ENCODE peak calls at places on chromosome 4, in eight cellular contexts. Y is kidney epithelial cell; F is stomach; O is BJ; G is fibroblast of the aortic adventitia; V is cardiac fibroblast; C is CD4-positive, alpha-beta memory T cell; S is CD8-positive, alpha-beta T cell. Z is an unnamed sample.

GRCh38 chr4:185744127-185744865 is 67.7 kb downstream of the SORBS2 start:
- DNase-seq in Y (no peak), F (no peak), O (no peak), G (no peak), V (no peak), C (no peak), S (no peak), Z (no peak)

GRCh38 chr4:152983774-152984411 is 47.8 kb downstream of the FHDC1 start:
- DNase-seq in Y (peak), F (no peak), O (no peak), G (peak), V (peak), C (no peak), S (no peak), Z (no peak)

GRCh38 chr4:126718161-126718560 is 914.6 kb upstream of the INTU start:
- DNase-seq in Y (no peak), F (no peak), O (peak), G (peak), V (peak), C (no peak), S (no peak), Z (no peak)

GRCh38 chr4:3037957-3038451 is 36.3 kb downstream of the HTT-AS start:
- DNase-seq in Y (no peak), F (no peak), O (no peak), G (peak), V (no peak), C (no peak), S (no peak), Z (peak)

GRCh38 chr4:88457307-88458090 is 580 bp downstream of the HERC5 start:
- DNase-seq in Y (no peak), F (peak), O (no peak), G (no peak), V (peak), C (no peak), S (peak), Z (peak)

GRCh38 chr4:139099366-139099982 is 77.5 kb downstream of the ELF2 start:
- DNase-seq in Y (peak), F (peak), O (no peak), G (peak), V (peak), C (peak), S (peak), Z (peak)

GRCh38 chr4:34733185-34733916 is 1511.0 kb downstream of the ARAP2 start:
- DNase-seq in Y (no peak), F (no peak), O (no peak), G (no peak), V (no peak), C (no peak), S (no peak), Z (peak)

GRCh38 chr4:85774000-85774399 is 299.1 kb downstream of the ARHGAP24 start:
- DNase-seq in Y (no peak), F (no peak), O (no peak), G (no peak), V (no peak), C (no peak), S (no peak), Z (no peak)

GRCh38 chr4:4424499-4425115 is 37.7 kb downstream of the NSG1 start:
- DNase-seq in Y (no peak), F (no peak), O (no peak), G (no peak), V (no peak), C (no peak), S (no peak), Z (no peak)

GRCh38 chr4:185541251-185541671 is 6.0 kb upstream of the PDLIM3 start:
- DNase-seq in Y (no peak), F (no peak), O (no peak), G (peak), V (peak), C (no peak), S (no peak), Z (peak)

GRCh38 chr4:28973591-28974350 is 1746.4 kb upstream of the PCDH7 start:
- DNase-seq in Y (no peak), F (no peak), O (no peak), G (peak), V (peak), C (no peak), S (no peak), Z (peak)

GRCh38 chr4:26590639-26591038 is 6.8 kb downstream of the TBC1D19 start:
- DNase-seq in Y (peak), F (no peak), O (no peak), G (no peak), V (peak), C (no peak), S (no peak), Z (no peak)

GRCh38 chr4:15779336-15779735 is 1.2 kb downstream of the CD38 start:
- DNase-seq in Y (peak), F (no peak), O (peak), G (peak), V (peak), C (no peak), S (no peak), Z (no peak)

GRCh38 chr4:184000457-184001395 is 95.6 kb downstream of the STOX2 start:
- DNase-seq in Y (no peak), F (no peak), O (no peak), G (no peak), V (no peak), C (no peak), S (no peak), Z (no peak)

GRCh38 chr4:172245493-172245892 is 432.3 kb downstream of the GALNTL6 start:
- DNase-seq in Y (no peak), F (no peak), O (no peak), G (no peak), V (no peak), C (no peak), S (no peak), Z (no peak)

GRCh38 chr4:26885912-26886274 is 25.3 kb downstream of the STIM2 start:
- DNase-seq in Y (no peak), F (no peak), O (no peak), G (no peak), V (no peak), C (peak), S (no peak), Z (no peak)

GRCh38 chr4:120824905-120825304 is 97.6 kb downstream of the PRDM5 start:
- DNase-seq in Y (no peak), F (no peak), O (no peak), G (no peak), V (no peak), C (no peak), S (no peak), Z (no peak)

GRCh38 chr4:95838192-95838591 is 1.7 kb upstream of the PDHA2 start:
- DNase-seq in Y (no peak), F (no peak), O (no peak), G (no peak), V (no peak), C (no peak), S (no peak), Z (no peak)

GRCh38 chr4:87926554-87927098 is 48.9 kb upstream of the SPP1 start:
- DNase-seq in Y (no peak), F (no peak), O (no peak), G (no peak), V (no peak), C (no peak), S (no peak), Z (no peak)

GRCh38 chr4:8188085-8188484 is 11.0 kb upstream of the SH3TC1 start:
- DNase-seq in Y (no peak), F (no peak), O (no peak), G (no peak), V (peak), C (no peak), S (no peak), Z (no peak)

GRCh38 chr4:122617597-122618593 is 3.0 kb downstream of the IL21 start:
- DNase-seq in Y (no peak), F (no peak), O (no peak), G (peak), V (peak), C (no peak), S (no peak), Z (no peak)

GRCh38 chr4:183832776-183833450 is 72.2 kb upstream of the STOX2 start:
- DNase-seq in Y (no peak), F (no peak), O (no peak), G (no peak), V (no peak), C (no peak), S (no peak), Z (no peak)

GRCh38 chr4:1731180-1731579 is 9.9 kb downstream of the TACC3 start:
- DNase-seq in Y (peak), F (no peak), O (no peak), G (no peak), V (peak), C (no peak), S (no peak), Z (no peak)

GRCh38 chr4:4362991-4363697 is 23.8 kb upstream of the NSG1 start:
- DNase-seq in Y (no peak), F (no peak), O (no peak), G (no peak), V (no peak), C (no peak), S (no peak), Z (no peak)

GRCh38 chr4:3436798-3437581 is 4.8 kb upstream of the HGFAC start:
- DNase-seq in Y (peak), F (peak), O (no peak), G (peak), V (peak), C (no peak), S (no peak), Z (no peak)

GRCh38 chr4:68750555-68750954 is 65.2 kb upstream of the UGT2B10 start:
- DNase-seq in Y (no peak), F (no peak), O (no peak), G (no peak), V (no peak), C (no peak), S (no peak), Z (no peak)

GRCh38 chr4:52861879-52862604 is at the start of gene RASL11B:
- DNase-seq in Y (no peak), F (peak), O (no peak), G (peak), V (peak), C (peak), S (peak), Z (peak)

GRCh38 chr4:38529189-38530115 is 134.5 kb upstream of the KLF3 start:
- DNase-seq in Y (peak), F (peak), O (no peak), G (no peak), V (no peak), C (peak), S (peak), Z (no peak)

GRCh38 chr4:1241466-1241935 is 7.4 kb downstream of the CTBP1 start:
- DNase-seq in Y (no peak), F (no peak), O (no peak), G (no peak), V (no peak), C (no peak), S (no peak), Z (no peak)

GRCh38 chr4:102037566-102037965 is 247.0 kb downstream of the BANK1 start:
- DNase-seq in Y (no peak), F (no peak), O (no peak), G (peak), V (peak), C (no peak), S (no peak), Z (no peak)

GRCh38 chr4:70734971-70735370 is 13.2 kb downstream of the RUFY3 start:
- DNase-seq in Y (no peak), F (no peak), O (no peak), G (no peak), V (no peak), C (no peak), S (no peak), Z (no peak)
- H3K4me3 ChIP-seq in Y (no peak), F (peak), O (peak), G (peak), V (peak), C (peak), S (peak), Z (no peak)

GRCh38 chr4:46992338-46992737 is 1.0 kb downstream of the GABRA4 start:
- DNase-seq in Y (no peak), F (no peak), O (no peak), G (no peak), V (no peak), C (no peak), S (no peak), Z (no peak)

GRCh38 chr4:46986922-46987638 is 6.3 kb downstream of the GABRA4 start:
- DNase-seq in Y (no peak), F (no peak), O (no peak), G (no peak), V (no peak), C (no peak), S (no peak), Z (no peak)
- H3K4me3 ChIP-seq in Y (no peak), F (no peak), O (no peak), G (no peak), V (no peak), C (no peak), S (no peak), Z (no peak)

GRCh38 chr4:11908205-11908604 is 479.5 kb upstream of the HS3ST1 start:
- DNase-seq in Y (no peak), F (no peak), O (no peak), G (no peak), V (no peak), C (no peak), S (no peak), Z (no peak)
- H3K4me3 ChIP-seq in Y (no peak), F (no peak), O (no peak), G (no peak), V (no peak), C (no peak), S (no peak), Z (no peak)

GRCh38 chr4:98641906-98642668 is 16.3 kb downstream of the TSPAN5 start:
- DNase-seq in Y (no peak), F (no peak), O (no peak), G (peak), V (no peak), C (no peak), S (no peak), Z (no peak)

GRCh38 chr4:98642991-98643426 is 15.4 kb downstream of the TSPAN5 start:
- DNase-seq in Y (no peak), F (no peak), O (no peak), G (peak), V (peak), C (no peak), S (no peak), Z (no peak)

GRCh38 chr4:98645527-98645926 is 12.9 kb downstream of the TSPAN5 start:
- DNase-seq in Y (no peak), F (no peak), O (no peak), G (no peak), V (no peak), C (no peak), S (no peak), Z (no peak)

GRCh38 chr4:98641393-98641792 is 17.0 kb downstream of the TSPAN5 start:
- DNase-seq in Y (no peak), F (no peak), O (no peak), G (no peak), V (no peak), C (no peak), S (no peak), Z (no peak)

GRCh38 chr4:98643760-98644159 is 14.7 kb downstream of the TSPAN5 start:
- DNase-seq in Y (no peak), F (no peak), O (no peak), G (no peak), V (no peak), C (peak), S (no peak), Z (no peak)
- H3K4me3 ChIP-seq in Y (no peak), F (no peak), O (no peak), G (no peak), V (no peak), C (no peak), S (no peak), Z (no peak)

GRCh38 chr4:76948441-76949292 is 885 bp upstream of the SEPTIN11 start:
- DNase-seq in Y (no peak), F (peak), O (no peak), G (peak), V (peak), C (peak), S (peak), Z (peak)

GRCh38 chr4:76950846-76951321 is 1.3 kb downstream of the SEPTIN11 start:
- DNase-seq in Y (no peak), F (no peak), O (no peak), G (peak), V (peak), C (no peak), S (no peak), Z (peak)

GRCh38 chr4:76949293-76950051 is at the start of gene SEPTIN11:
- DNase-seq in Y (no peak), F (peak), O (peak), G (peak), V (peak), C (peak), S (peak), Z (peak)

GRCh38 chr4:76950052-76950845 is 697 bp downstream of the SEPTIN11 start:
- DNase-seq in Y (no peak), F (peak), O (no peak), G (peak), V (peak), C (peak), S (peak), Z (peak)

DNA sequence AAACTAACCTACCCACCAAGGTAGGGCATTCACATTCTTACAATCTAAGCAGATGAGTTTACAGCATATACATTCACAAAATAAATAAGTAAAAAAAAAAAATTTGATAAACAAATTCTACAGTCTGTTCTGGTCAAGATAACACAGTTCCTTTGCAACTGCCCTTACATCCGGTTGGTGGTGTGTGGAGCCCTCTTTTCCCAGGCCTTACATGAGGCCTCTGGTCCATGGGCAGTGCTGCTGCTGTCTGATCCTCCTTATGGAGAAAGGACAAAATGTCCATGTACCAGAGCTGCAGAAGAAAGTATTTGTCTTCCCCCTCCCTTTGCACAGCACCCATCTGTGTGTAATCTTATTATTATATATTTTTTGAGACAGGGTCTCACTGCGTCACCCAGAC is 2.2 kb upstream of the SEPTIN11 start:
- DNase-seq in Y (no peak), F (no peak), O (no peak), G (peak), V (peak), C (no peak), S (no peak), Z (no peak)
- H3K4me3 ChIP-seq in Y (no peak), F (no peak), O (peak), G (peak), V (peak), C (no peak), S (no peak), Z (no peak)